ENCODE peak calls at places on chromosome 12, in four cellular contexts. One of them, this sample, is unnamed.

GRCh38 chr12:15227004-15227679 is 5.9 kb upstream of the RERG start:
- DNase-seq in kidney glomerular epithelial cell: peak
- DNase-seq in mesothelial cell of epicardium: no peak
- DNase-seq in AG10803: peak
- DNase-seq in this sample: no peak

GRCh38 chr12:102978316-102978715 is 20.8 kb downstream of the ASCL1 start:
- DNase-seq in kidney glomerular epithelial cell: no peak
- DNase-seq in mesothelial cell of epicardium: no peak
- DNase-seq in AG10803: no peak
- DNase-seq in this sample: no peak

GRCh38 chr12:132740652-132741051 is 21.0 kb downstream of the ANKLE2 start:
- DNase-seq in kidney glomerular epithelial cell: no peak
- DNase-seq in mesothelial cell of epicardium: no peak
- DNase-seq in AG10803: no peak
- DNase-seq in this sample: no peak

GRCh38 chr12:51593539-51593938 is 2.5 kb downstream of the SCN8A start:
- DNase-seq in kidney glomerular epithelial cell: peak
- DNase-seq in mesothelial cell of epicardium: peak
- DNase-seq in AG10803: peak
- DNase-seq in this sample: no peak

GRCh38 chr12:3456809-3457208 is 34.2 kb upstream of the PRMT8 start:
- DNase-seq in kidney glomerular epithelial cell: no peak
- DNase-seq in mesothelial cell of epicardium: no peak
- DNase-seq in AG10803: no peak
- DNase-seq in this sample: peak

GRCh38 chr12:33551006-33551405 is 111.4 kb upstream of the SYT10 start:
- DNase-seq in kidney glomerular epithelial cell: no peak
- DNase-seq in mesothelial cell of epicardium: no peak
- DNase-seq in AG10803: no peak
- DNase-seq in this sample: no peak

GRCh38 chr12:89472508-89472907 is 52.1 kb downstream of the GALNT4 start:
- DNase-seq in kidney glomerular epithelial cell: no peak
- DNase-seq in mesothelial cell of epicardium: no peak
- DNase-seq in AG10803: peak
- DNase-seq in this sample: no peak

GRCh38 chr12:116454950-116455447 is 104.2 kb upstream of the MAP1LC3B2 start:
- DNase-seq in kidney glomerular epithelial cell: peak
- DNase-seq in mesothelial cell of epicardium: no peak
- DNase-seq in AG10803: peak
- DNase-seq in this sample: no peak

GRCh38 chr12:131114942-131115584 is 161.4 kb downstream of the ADGRD1 start:
- DNase-seq in kidney glomerular epithelial cell: no peak
- DNase-seq in mesothelial cell of epicardium: no peak
- DNase-seq in AG10803: no peak
- DNase-seq in this sample: no peak

GRCh38 chr12:143964-144649 is 69.8 kb downstream of the SLC6A12 start:
- DNase-seq in kidney glomerular epithelial cell: peak
- DNase-seq in mesothelial cell of epicardium: no peak
- DNase-seq in AG10803: peak
- DNase-seq in this sample: peak

GRCh38 chr12:110254971-110255540 is 26.0 kb upstream of the ATP2A2 start:
- DNase-seq in kidney glomerular epithelial cell: no peak
- DNase-seq in mesothelial cell of epicardium: no peak
- DNase-seq in AG10803: no peak
- DNase-seq in this sample: no peak

GRCh38 chr12:102769323-102769916 is 147.6 kb downstream of the PAH start:
- DNase-seq in kidney glomerular epithelial cell: peak
- DNase-seq in mesothelial cell of epicardium: peak
- DNase-seq in AG10803: peak
- DNase-seq in this sample: no peak

GRCh38 chr12:124744273-124744640 is 119.4 kb downstream of the SCARB1 start:
- DNase-seq in kidney glomerular epithelial cell: no peak
- DNase-seq in mesothelial cell of epicardium: no peak
- DNase-seq in AG10803: no peak
- DNase-seq in this sample: no peak

GRCh38 chr12:51589557-51590176 is 1.4 kb upstream of the SCN8A start:
- DNase-seq in kidney glomerular epithelial cell: no peak
- DNase-seq in mesothelial cell of epicardium: no peak
- DNase-seq in AG10803: no peak
- DNase-seq in this sample: no peak

GRCh38 chr12:45543887-45544286 is 185.6 kb upstream of the ARID2 start:
- DNase-seq in kidney glomerular epithelial cell: peak
- DNase-seq in mesothelial cell of epicardium: no peak
- DNase-seq in AG10803: peak
- DNase-seq in this sample: peak

GRCh38 chr12:80038062-80038560 is 61.2 kb upstream of the OTOGL start:
- DNase-seq in kidney glomerular epithelial cell: no peak
- DNase-seq in mesothelial cell of epicardium: no peak
- DNase-seq in AG10803: no peak
- DNase-seq in this sample: no peak

GRCh38 chr12:116662612-116663144 is 75.2 kb downstream of the SPRING1 start:
- DNase-seq in kidney glomerular epithelial cell: no peak
- DNase-seq in mesothelial cell of epicardium: no peak
- DNase-seq in AG10803: peak
- DNase-seq in this sample: no peak

GRCh38 chr12:19018302-19018980 is 111.1 kb upstream of the PLEKHA5 start:
- DNase-seq in kidney glomerular epithelial cell: peak
- DNase-seq in mesothelial cell of epicardium: no peak
- DNase-seq in AG10803: peak
- DNase-seq in this sample: no peak

GRCh38 chr12:78361683-78362082 is 502.9 kb upstream of the SYT1 start:
- DNase-seq in kidney glomerular epithelial cell: no peak
- DNase-seq in mesothelial cell of epicardium: no peak
- DNase-seq in AG10803: no peak
- DNase-seq in this sample: no peak

GRCh38 chr12:14773685-14774073 is 29.6 kb downstream of the WBP11 start:
- DNase-seq in kidney glomerular epithelial cell: no peak
- DNase-seq in mesothelial cell of epicardium: peak
- DNase-seq in AG10803: no peak
- DNase-seq in this sample: no peak